ENCODE peak calls at places on chromosome X, in ten cellular contexts. T is right lobe of liver; E is IMR-90; O is CD4-positive, CD25-positive, alpha-beta regulatory T cell; U is heart right ventricle; H is esophagus squamous epithelium; J is lower lobe of right lung; G is K562; Z is colonic mucosa; C is left ventricle myocardium inferior. M is an unnamed sample.
A peak's percentile ranks its signal among the peaks of the same experiment; 100 is the strongest.

GRCh38 chrX:131675596-131676194 is 131.8 kb downstream of the OR13H1 start:
- DNase-seq in T (no peak), E (peak; percentile 1), O (peak; percentile 7), U (no peak), H (no peak), J (no peak), G (peak; percentile 46), Z (no peak), C (no peak), M (no peak)

GRCh38 chrX:80430826-80431501 is 10.7 kb downstream of the TENT5D start:
- DNase-seq in T (no peak), E (no peak), O (peak; percentile 8), U (no peak), H (no peak), J (no peak), G (peak; percentile 16), Z (no peak), C (no peak), M (no peak)

GRCh38 chrX:150872773-150873336 is 25.6 kb downstream of the CD99L2 start:
- DNase-seq in T (no peak), E (no peak), O (no peak), U (no peak), H (no peak), J (no peak), G (no peak), Z (no peak), C (no peak), M (no peak)

GRCh38 chrX:140525448-140525847 is 20.6 kb upstream of the SOX3 start:
- DNase-seq in T (no peak), E (peak; percentile 64), O (no peak), U (no peak), H (no peak), J (no peak), G (no peak), Z (no peak), C (no peak), M (no peak)

GRCh38 chrX:110210417-110211139 is 107.3 kb downstream of the AMMECR1 start:
- DNase-seq in T (no peak), E (peak; percentile 96), O (no peak), U (no peak), H (no peak), J (no peak), G (no peak), Z (no peak), C (no peak), M (no peak)

GRCh38 chrX:56792270-56793111 is 63.4 kb downstream of the NBDY start:
- DNase-seq in T (peak; percentile 18), E (no peak), O (no peak), U (no peak), H (no peak), J (no peak), G (no peak), Z (peak; percentile 9), C (no peak), M (no peak)

GRCh38 chrX:136806891-136807410 is 26.2 kb upstream of the ARHGEF6 start:
- DNase-seq in T (no peak), E (no peak), O (no peak), U (no peak), H (no peak), J (no peak), G (no peak), Z (no peak), C (no peak), M (no peak)

GRCh38 chrX:38805294-38806053 is 4.2 kb downstream of the MID1IP1 start:
- DNase-seq in T (peak; percentile 80), E (peak; percentile 75), O (peak; percentile 71), U (peak; percentile 52), H (no peak), J (peak; percentile 82), G (peak; percentile 26), Z (peak; percentile 63), C (peak; percentile 67), M (peak; percentile 69)

GRCh38 chrX:66015152-66015827 is 24.6 kb downstream of the VSIG4 start:
- DNase-seq in T (no peak), E (no peak), O (peak; percentile 63), U (peak; percentile 6), H (no peak), J (peak; percentile 51), G (peak; percentile 49), Z (no peak), C (peak; percentile 18), M (no peak)

GRCh38 chrX:38804481-38805293 is 3.4 kb downstream of the MID1IP1 start:
- DNase-seq in T (peak; percentile 58), E (no peak), O (peak; percentile 52), U (peak; percentile 20), H (no peak), J (peak; percentile 54), G (peak; percentile 40), Z (no peak), C (peak; percentile 33), M (no peak)

GRCh38 chrX:43552166-43552565 is 103.9 kb upstream of the MAOA start:
- DNase-seq in T (no peak), E (no peak), O (no peak), U (no peak), H (no peak), J (no peak), G (no peak), Z (peak; percentile 47), C (no peak), M (no peak)

GRCh38 chrX:83512111-83512510 is 4.0 kb downstream of the POU3F4 start:
- DNase-seq in T (no peak), E (no peak), O (no peak), U (no peak), H (no peak), J (no peak), G (no peak), Z (no peak), C (no peak), M (no peak)
- H3K27me3 ChIP-seq in T (peaks cover 37% of the 10 kb centered on the region), E (peaks cover 2% of the 10 kb centered on the region), O (no peaks in the 10 kb centered on the region), U (peaks cover 94% of the 10 kb centered on the region), H (peaks cover 57% of the 10 kb centered on the region), J (peaks cover 19% of the 10 kb centered on the region), G (no peaks in the 10 kb centered on the region), Z (peaks cover 31% of the 10 kb centered on the region), C (peaks cover 67% of the 10 kb centered on the region), M (no peaks in the 10 kb centered on the region)

GRCh38 chrX:71053217-71053621 is 14.9 kb downstream of the SNX12 start:
- DNase-seq in T (no peak), E (no peak), O (no peak), U (peak; percentile 28), H (no peak), J (no peak), G (no peak), Z (peak; percentile 19), C (no peak), M (no peak)

GRCh38 chrX:71056857-71057256 is 11.3 kb downstream of the SNX12 start:
- DNase-seq in T (no peak), E (peak; percentile 64), O (no peak), U (no peak), H (no peak), J (no peak), G (no peak), Z (no peak), C (no peak), M (no peak)

GRCh38 chrX:71058116-71058515 is 10.0 kb downstream of the SNX12 start:
- DNase-seq in T (no peak), E (no peak), O (peak; percentile 23), U (no peak), H (no peak), J (no peak), G (no peak), Z (no peak), C (no peak), M (no peak)

DNA sequence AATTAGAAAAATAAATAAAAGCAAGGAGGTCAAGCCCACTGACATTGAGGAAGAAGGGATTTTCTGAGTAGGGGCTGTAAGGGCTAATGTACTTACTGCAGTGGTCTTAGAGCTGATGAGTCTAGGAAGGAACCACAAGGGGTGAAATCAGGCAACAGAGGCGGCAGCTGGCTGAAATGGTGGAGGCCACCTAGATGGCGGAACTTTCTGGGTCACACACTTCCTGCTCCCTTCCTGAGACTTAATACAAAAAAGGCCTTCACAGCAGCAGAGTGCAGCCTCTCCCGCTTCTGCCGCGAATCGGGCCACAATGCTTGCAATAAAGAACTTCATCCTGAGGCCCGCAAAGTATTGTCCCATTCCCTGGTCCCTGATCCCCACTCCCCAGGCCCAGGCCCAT is 15.4 kb downstream of the SNX12 start:
- DNase-seq in T (no peak), E (no peak), O (no peak), U (no peak), H (no peak), J (no peak), G (no peak), Z (no peak), C (no peak), M (no peak)
- H3K4me3 ChIP-seq in T (no peak overlapping the region), E (no peak overlapping the region), O (no peak overlapping the region), U (peak overlapping the region; percentile 42), H (peak overlapping the region; percentile 13), J (peak overlapping the region; percentile 14), G (no peak overlapping the region), Z (no peak overlapping the region), C (peak overlapping the region; percentile 56), M (no peak overlapping the region)

DNA sequence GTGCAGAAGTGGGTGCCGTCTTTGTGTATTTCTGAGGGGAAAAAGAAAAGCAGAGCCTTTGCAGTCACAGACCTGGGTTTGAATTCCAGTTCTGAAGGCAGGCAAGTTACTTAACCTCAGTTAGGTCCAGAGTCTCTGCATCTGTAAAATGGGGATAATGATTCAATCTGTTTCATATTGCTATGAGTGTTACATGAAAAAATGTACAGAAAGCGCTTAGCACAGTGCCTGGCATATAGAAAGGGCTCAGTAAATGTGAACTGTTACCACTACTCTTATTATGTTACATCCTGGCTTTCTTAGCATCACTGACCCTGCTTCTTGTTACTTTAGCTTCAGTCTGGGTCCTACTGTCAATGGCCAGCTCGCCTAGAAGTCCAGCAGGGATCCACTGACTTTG is 45.9 kb downstream of the DOCK11 start:
- DNase-seq in T (no peak), E (no peak), O (no peak), U (no peak), H (no peak), J (no peak), G (no peak), Z (no peak), C (no peak), M (no peak)
- H3K4me1 ChIP-seq in T (no peaks in the 10 kb centered on the region), E (peaks cover 4% of the 10 kb centered on the region), O (peaks cover 34% of the 10 kb centered on the region), U (peaks cover 10% of the 10 kb centered on the region), H (no peaks in the 10 kb centered on the region), J (no peaks in the 10 kb centered on the region), G (no peaks in the 10 kb centered on the region), Z (no peaks in the 10 kb centered on the region), C (no peaks in the 10 kb centered on the region), M (peaks cover 25% of the 10 kb centered on the region)

GRCh38 chrX:85503258-85504158 is 124.0 kb upstream of the POF1B start:
- DNase-seq in T (no peak), E (no peak), O (no peak), U (no peak), H (no peak), J (no peak), G (no peak), Z (no peak), C (no peak), M (no peak)
- H3K27me3 ChIP-seq in T (peaks cover 7% of the 10 kb centered on the region), E (no peaks in the 10 kb centered on the region), O (no peaks in the 10 kb centered on the region), U (peaks cover 4% of the 10 kb centered on the region), H (no peaks in the 10 kb centered on the region), J (no peaks in the 10 kb centered on the region), G (no peaks in the 10 kb centered on the region), Z (peaks cover 2% of the 10 kb centered on the region), C (no peaks in the 10 kb centered on the region), M (no peaks in the 10 kb centered on the region)

M was measured in naive thymus-derived CD4-positive, alpha-beta T cell.